ENCODE peak calls at places on chromosome 5, in eight cellular contexts. T, O, N, H, R, V, F and Y are unnamed samples.

GRCh38 chr5:181131514-181131913 is 545 bp upstream of the OR2V1 start:
- DNase-seq in H (no peak), F (no peak), O (no peak), N (no peak), V (no peak), R (no peak), T (no peak), Y (no peak)

GRCh38 chr5:136098171-136098570 is 34.5 kb upstream of the SMAD5 start:
- DNase-seq in V (no peak), R (no peak), H (no peak), T (no peak), O (no peak), N (no peak), F (no peak), Y (no peak)

GRCh38 chr5:41858890-41859289 is 11.3 kb downstream of the OXCT1 start:
- DNase-seq in H (no peak), R (no peak), N (no peak), O (no peak), F (no peak), V (no peak), T (no peak), Y (no peak)

GRCh38 chr5:132243366-132243977 is 14.0 kb upstream of the PDLIM4 start:
- DNase-seq in F (no peak), V (no peak), T (no peak), R (no peak), H (no peak), N (no peak), O (no peak), Y (no peak)

GRCh38 chr5:137205237-137205636 is 293.9 kb downstream of the SPOCK1 start:
- DNase-seq in F (no peak), H (no peak), V (no peak), N (no peak), O (no peak), T (no peak), R (no peak), Y (no peak)

GRCh38 chr5:61604626-61605025 is 272.6 kb downstream of the ZSWIM6 start:
- DNase-seq in T (no peak), N (no peak), H (no peak), R (no peak), O (no peak), V (no peak), F (no peak), Y (peak)

GRCh38 chr5:127358274-127358673 is 67.7 kb downstream of the MEGF10 start:
- DNase-seq in T (no peak), V (peak), F (no peak), R (peak), N (no peak), H (no peak), O (no peak), Y (no peak)

GRCh38 chr5:62017092-62017491 is 288.9 kb upstream of the KIF2A start:
- DNase-seq in O (no peak), T (no peak), H (no peak), F (no peak), R (peak), N (peak), V (peak), Y (no peak)

GRCh38 chr5:106521701-106522100 is 1149.0 kb downstream of the EFNA5 start:
- DNase-seq in V (no peak), N (no peak), R (peak), O (no peak), F (no peak), H (no peak), T (peak), Y (peak)

GRCh38 chr5:135578305-135578684 is 496 bp downstream of the CXCL14 start:
- DNase-seq in N (no peak), V (no peak), H (no peak), R (no peak), F (no peak), T (no peak), O (no peak), Y (no peak)

GRCh38 chr5:7650755-7651154 is 200.2 kb downstream of the CFAP90 start:
- DNase-seq in T (no peak), R (no peak), N (no peak), V (no peak), H (no peak), O (no peak), F (no peak), Y (no peak)

GRCh38 chr5:98657559-98657958 is 115.9 kb upstream of the RGMB start:
- DNase-seq in H (no peak), O (no peak), N (no peak), F (no peak), R (no peak), T (no peak), V (no peak), Y (no peak)

GRCh38 chr5:97044057-97044456 is 98.4 kb downstream of the LIX1 start:
- DNase-seq in T (peak), F (no peak), R (peak), H (no peak), N (no peak), V (no peak), O (peak), Y (no peak)

GRCh38 chr5:169521366-169521983 is 62.1 kb upstream of the SPDL1 start:
- DNase-seq in F (no peak), V (no peak), T (no peak), H (no peak), R (no peak), N (no peak), O (no peak), Y (no peak)

GRCh38 chr5:124742983-124743533 is 3.4 kb downstream of the ZNF608 start:
- DNase-seq in F (no peak), R (no peak), N (no peak), V (no peak), T (peak), O (peak), H (peak), Y (no peak)

GRCh38 chr5:172417983-172418630 is 36.2 kb downstream of the SH3PXD2B start:
- DNase-seq in F (peak), N (peak), R (peak), V (peak), T (no peak), O (peak), H (peak), Y (peak)

GRCh38 chr5:109911731-109912130 is 222.0 kb downstream of the MAN2A1 start:
- DNase-seq in F (no peak), V (peak), H (no peak), N (peak), T (no peak), O (peak), R (peak), Y (peak)

GRCh38 chr5:37900692-37901091 is 60.9 kb upstream of the GDNF start:
- DNase-seq in O (peak), N (no peak), H (no peak), V (peak), F (no peak), T (no peak), R (peak), Y (no peak)

GRCh38 chr5:168088415-168089165 is 202.9 kb upstream of the WWC1 start:
- DNase-seq in T (no peak), H (no peak), F (no peak), V (peak), O (no peak), N (no peak), R (no peak), Y (no peak)

GRCh38 chr5:148844433-148845279 is 18.2 kb downstream of the ADRB2 start:
- DNase-seq in T (no peak), N (no peak), H (no peak), V (no peak), R (no peak), F (no peak), O (no peak), Y (no peak)

GRCh38 chr5:59430066-59430702 is 463.3 kb downstream of the PDE4D start:
- DNase-seq in N (no peak), T (no peak), F (no peak), R (no peak), H (no peak), V (no peak), O (no peak), Y (no peak)

GRCh38 chr5:158967566-158967965 is 132.2 kb downstream of the EBF1 start:
- DNase-seq in N (no peak), R (no peak), T (peak), O (peak), H (no peak), V (no peak), F (no peak), Y (no peak)

GRCh38 chr5:57784106-57784505 is 301.5 kb upstream of the ACTBL2 start:
- DNase-seq in T (no peak), O (no peak), H (no peak), F (no peak), R (no peak), V (no peak), N (no peak), Y (no peak)

GRCh38 chr5:56540266-56540665 is 275.1 kb upstream of the MAP3K1 start:
- DNase-seq in R (no peak), T (no peak), O (no peak), N (no peak), H (no peak), F (no peak), V (no peak), Y (no peak)

GRCh38 chr5:170006016-170006415 is 25.7 kb upstream of the INSYN2B start:
- DNase-seq in T (no peak), F (no peak), V (no peak), R (no peak), O (no peak), H (no peak), N (no peak), Y (no peak)

GRCh38 chr5:56255521-56255920 is 22.4 kb upstream of the ANKRD55 start:
- DNase-seq in R (no peak), O (no peak), V (no peak), T (no peak), F (no peak), H (no peak), N (no peak), Y (no peak)

GRCh38 chr5:156124713-156125112 is 202.3 kb upstream of the SGCD start:
- DNase-seq in R (no peak), V (no peak), H (no peak), O (no peak), F (no peak), N (no peak), T (no peak), Y (no peak)

GRCh38 chr5:92980491-92980890 is 600.5 kb downstream of the NR2F1-AS1 start:
- DNase-seq in F (no peak), V (no peak), R (no peak), O (no peak), H (no peak), N (no peak), T (no peak), Y (no peak)

GRCh38 chr5:126357585-126358342 is 65.4 kb upstream of the GRAMD2B start:
- DNase-seq in T (no peak), F (no peak), R (no peak), V (no peak), N (no peak), H (no peak), O (no peak), Y (no peak)

GRCh38 chr5:171162602-171163001 is 146.4 kb upstream of the TLX3 start:
- DNase-seq in T (peak), N (no peak), F (no peak), V (no peak), R (peak), H (no peak), O (peak), Y (no peak)

GRCh38 chr5:132414634-132415377 is 45.3 kb downstream of the SLC22A5 start:
- DNase-seq in R (no peak), N (peak), O (peak), F (no peak), H (no peak), V (no peak), T (peak), Y (no peak)

GRCh38 chr5:143182901-143183820 is 220.3 kb downstream of the NR3C1 start:
- DNase-seq in V (no peak), T (peak), N (no peak), O (no peak), H (no peak), R (no peak), F (no peak), Y (no peak)

GRCh38 chr5:125277494-125278154 is 531.2 kb upstream of the ZNF608 start:
- DNase-seq in H (no peak), F (no peak), V (peak), T (no peak), N (peak), O (peak), R (no peak), Y (peak)

GRCh38 chr5:5165541-5166002 is 25.4 kb downstream of the ADAMTS16 start:
- DNase-seq in T (no peak), O (peak), H (no peak), R (peak), F (no peak), N (no peak), V (peak), Y (no peak)

GRCh38 chr5:4572297-4572696 is 567.8 kb upstream of the ADAMTS16 start:
- DNase-seq in V (no peak), F (no peak), N (no peak), O (no peak), T (no peak), H (no peak), R (no peak), Y (no peak)

DNA sequence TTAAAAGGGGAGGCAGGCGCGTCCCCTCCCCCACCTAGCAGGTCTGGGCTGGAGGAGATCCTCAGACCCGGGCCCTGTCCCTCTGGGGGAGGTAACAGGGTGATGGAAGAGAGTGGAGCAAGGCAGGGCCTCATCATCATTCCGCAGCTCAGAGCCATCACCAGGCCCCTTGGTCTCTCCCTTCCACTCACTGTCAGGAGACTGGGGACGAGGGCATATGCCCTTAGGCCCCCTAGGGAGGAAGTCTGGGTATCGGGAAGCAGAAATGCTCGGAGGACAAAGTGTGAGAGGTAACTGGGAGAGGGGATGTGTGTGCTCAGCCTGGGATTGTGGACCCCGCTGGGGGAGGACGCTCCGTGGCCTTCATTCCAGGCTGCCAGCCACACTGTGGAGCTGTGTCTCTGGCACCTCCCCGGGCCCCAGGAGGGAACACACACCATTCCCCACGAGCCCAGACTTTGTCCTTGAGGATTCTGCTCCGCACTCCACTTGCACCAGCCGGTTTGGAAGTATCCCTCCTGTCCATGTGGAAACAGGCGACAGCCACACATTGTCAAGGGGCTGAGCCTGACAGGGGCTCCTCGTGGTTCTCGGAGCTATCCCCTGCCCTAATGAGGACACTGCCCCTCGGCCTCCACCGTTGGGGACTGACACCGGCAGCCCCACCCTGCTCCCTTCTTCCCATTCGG is 824 bp downstream of the REEP2 start:
- DNase-seq in N (no peak), V (no peak), H (no peak), O (no peak), F (no peak), R (peak), T (no peak), Y (no peak)
- TF ChIP-seq CTCF in N (no peak), V (no peak), H (no peak), O (no peak), F (no peak), R (no peak), T (no peak), Y (no peak)

GRCh38 chr5:33254581-33254980 is 186.2 kb upstream of the TARS1 start:
- DNase-seq in N (no peak), H (no peak), O (no peak), R (no peak), V (no peak), T (no peak), F (no peak), Y (no peak)
- TF ChIP-seq CTCF in N (no peak), H (no peak), O (no peak), R (no peak), V (no peak), T (no peak), F (no peak), Y (no peak)

GRCh38 chr5:87276655-87277054 is 9.0 kb downstream of the RASA1 start:
- DNase-seq in O (no peak), H (no peak), V (no peak), T (no peak), F (no peak), R (no peak), N (no peak), Y (no peak)
- TF ChIP-seq CTCF in O (no peak), H (no peak), V (no peak), T (no peak), F (no peak), R (no peak), N (no peak), Y (no peak)

GRCh38 chr5:73363911-73364730 is 84.5 kb downstream of the FOXD1 start:
- DNase-seq in N (peak), H (no peak), R (no peak), V (peak), O (no peak), T (no peak), F (no peak), Y (no peak)
- TF ChIP-seq CTCF in N (peak), H (no peak), R (no peak), V (peak), O (no peak), T (no peak), F (no peak), Y (peak)

GRCh38 chr5:1133510-1134255 is 21.8 kb upstream of the SLC12A7 start:
- DNase-seq in O (no peak), H (no peak), N (no peak), V (no peak), R (peak), F (no peak), T (peak), Y (no peak)

GRCh38 chr5:1132570-1132969 is 20.7 kb upstream of the SLC12A7 start:
- DNase-seq in O (no peak), F (no peak), H (no peak), R (no peak), N (no peak), T (no peak), V (no peak), Y (no peak)

GRCh38 chr5:1133108-1133507 is 21.2 kb upstream of the SLC12A7 start:
- DNase-seq in F (no peak), T (no peak), R (no peak), N (no peak), O (no peak), H (no peak), V (no peak), Y (no peak)

GRCh38 chr5:1135696-1136525 is 24.0 kb upstream of the SLC12A7 start:
- DNase-seq in H (no peak), O (no peak), V (no peak), F (no peak), N (no peak), R (no peak), T (no peak), Y (no peak)

GRCh38 chr5:1134478-1134877 is 22.6 kb upstream of the SLC12A7 start:
- DNase-seq in N (no peak), R (no peak), H (no peak), F (no peak), T (peak), O (no peak), V (no peak), Y (no peak)
- TF ChIP-seq CTCF in N (no peak), R (no peak), H (no peak), F (no peak), T (peak), O (no peak), V (peak), Y (no peak)

GRCh38 chr5:1065891-1066650 is 45.8 kb downstream of the SLC12A7 start:
- DNase-seq in O (no peak), F (no peak), V (no peak), R (no peak), T (no peak), N (no peak), H (no peak), Y (no peak)
- TF ChIP-seq CTCF in O (no peak), F (no peak), V (no peak), R (no peak), T (no peak), N (no peak), H (no peak), Y (no peak)

DNA sequence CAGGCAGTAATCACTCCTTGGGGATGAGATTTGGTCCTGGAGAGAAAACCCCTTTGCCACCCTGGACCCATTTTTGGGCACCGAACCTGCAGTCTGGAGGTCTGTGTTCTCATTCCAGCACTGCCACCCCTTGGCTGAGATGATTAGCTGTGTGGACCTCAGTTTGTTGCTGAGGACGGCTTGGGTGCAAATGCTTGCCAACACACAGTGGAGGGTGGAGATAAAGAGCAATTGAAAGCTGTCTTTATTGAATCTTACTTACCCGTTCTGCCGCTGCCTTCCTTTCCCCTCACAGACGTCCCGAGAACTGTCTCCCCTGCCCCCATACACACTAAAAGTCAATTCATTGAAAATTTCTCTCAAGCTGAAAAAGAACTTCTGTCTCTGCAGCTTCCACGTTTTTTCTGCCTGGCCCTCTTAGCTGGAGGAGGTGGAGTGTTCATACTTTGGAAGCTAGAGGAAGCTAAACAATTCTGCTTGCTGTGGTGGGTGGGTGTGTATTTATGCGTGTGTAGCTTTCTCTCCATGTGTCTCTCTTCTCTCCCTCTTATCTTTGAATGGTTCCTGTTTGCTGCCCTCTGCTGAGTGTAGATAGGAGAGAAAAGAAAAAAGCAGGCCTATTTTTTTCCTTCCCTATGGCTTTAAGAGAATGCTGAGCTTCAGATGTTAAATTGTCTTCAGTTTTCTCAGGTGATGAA is 6.6 kb downstream of the GALNT10 start:
- DNase-seq in T (no peak), R (peak), H (no peak), V (no peak), N (no peak), O (peak), F (no peak), Y (no peak)
- TF ChIP-seq CTCF in T (peak), R (peak), H (no peak), V (peak), N (peak), O (peak), F (peak), Y (peak)